ENCODE peak calls at places on chromosomes 6 and 20, in seven cellular contexts. W is CD8-positive, alpha-beta T cell; S is SJCRH30; F is GM23338; O is neural progenitor cell; U is kidney; G is brain microvascular endothelial cell. I is an unnamed sample.
A peak's percentile ranks its signal among the peaks of the same experiment; 100 is the strongest.

GRCh38 chr6:80605165-80605989 is 498.9 kb downstream of the BCKDHB start:
- DNase-seq in S (peak; percentile 66), W (no peak), U (no peak), F (peak; percentile 74), O (peak; percentile 55), G (peak; percentile 64), I (no peak)

GRCh38 chr6:41676406-41676805 is 38.1 kb downstream of the MDFI start:
- DNase-seq in U (no peak), S (no peak), F (no peak), W (no peak), O (no peak), G (no peak), I (no peak)

GRCh38 chr20:37411408-37412306 is 65.7 kb downstream of the SRC start:
- DNase-seq in U (no peak), F (peak; percentile 66), G (no peak), O (peak; percentile 56), S (peak; percentile 57), W (no peak), I (no peak)

GRCh38 chr6:152233547-152234320 is 403.4 kb downstream of the SYNE1 start:
- DNase-seq in S (no peak), O (no peak), U (no peak), G (no peak), F (no peak), W (no peak), I (no peak)

GRCh38 chr20:44805991-44806729 is 4.2 kb downstream of the RIMS4 start:
- DNase-seq in S (peak; percentile 95), F (peak; percentile 93), G (no peak), O (peak; percentile 94), W (no peak), U (no peak), I (peak; percentile 48)

GRCh38 chr6:624979-625378 is 31.9 kb downstream of the HUS1B start:
- DNase-seq in U (no peak), W (no peak), S (peak; percentile 40), G (peak; percentile 19), O (peak; percentile 36), F (peak; percentile 57), I (no peak)

GRCh38 chr6:30613251-30614043 is 3.6 kb downstream of the PPP1R10 start:
- DNase-seq in W (no peak), S (no peak), O (no peak), G (no peak), U (no peak), F (no peak), I (no peak)

GRCh38 chr6:140371360-140371870 is 997.0 kb upstream of the CITED2 start:
- DNase-seq in S (no peak), O (no peak), G (no peak), W (no peak), F (no peak), U (no peak), I (no peak)

GRCh38 chr6:109379706-109380105 is 2.6 kb downstream of the CD164 start:
- DNase-seq in W (no peak), F (no peak), U (no peak), G (peak; percentile 29), O (no peak), S (no peak), I (no peak)

GRCh38 chr6:146785001-146785585 is 186.3 kb downstream of the ADGB start:
- DNase-seq in S (peak; percentile 79), W (no peak), F (peak; percentile 85), U (no peak), O (peak; percentile 78), G (peak; percentile 53), I (peak; percentile 37)

GRCh38 chr6:38498085-38498484 is 141.6 kb downstream of the BTBD9 start:
- DNase-seq in U (no peak), O (no peak), S (no peak), G (no peak), F (no peak), W (no peak), I (no peak)

GRCh38 chr6:43070028-43070632 is 6.0 kb upstream of the PTK7 start:
- DNase-seq in W (no peak), O (peak; percentile 76), U (no peak), S (peak; percentile 72), G (no peak), F (peak; percentile 90), I (peak; percentile 55)

GRCh38 chr6:40551966-40552365 is 35.2 kb downstream of the LRFN2 start:
- DNase-seq in U (no peak), S (no peak), G (no peak), O (no peak), W (no peak), F (peak; percentile 20), I (no peak)

GRCh38 chr20:63006611-63007471 is at the start of gene BHLHE23:
- DNase-seq in F (peak; percentile 85), O (peak; percentile 88), G (no peak), S (no peak), W (no peak), U (peak; percentile 61), I (peak; percentile 93)

GRCh38 chr20:46021361-46022359 is 7.4 kb upstream of the SLC12A5 start:
- DNase-seq in O (peak; percentile 96), U (peak; percentile 82), F (peak; percentile 97), S (peak; percentile 91), W (peak; percentile 56), G (no peak), I (peak; percentile 94)

GRCh38 chr6:14270925-14271791 is 153.6 kb downstream of the CD83 start:
- DNase-seq in U (peak; percentile 91), G (peak; percentile 85), W (peak; percentile 59), F (no peak), O (no peak), S (peak; percentile 8), I (no peak)

GRCh38 chr20:42277203-42277602 is 659.0 kb upstream of the CHD6 start:
- DNase-seq in S (no peak), O (peak; percentile 31), U (no peak), G (no peak), F (no peak), W (no peak), I (no peak)

GRCh38 chr20:62766716-62767115 is 29.6 kb upstream of the MRGBP start:
- DNase-seq in G (no peak), F (no peak), O (no peak), S (peak; percentile 46), W (no peak), U (peak; percentile 82), I (no peak)

GRCh38 chr20:58103961-58104360 is 124.5 kb downstream of the ANKRD60 start:
- DNase-seq in O (no peak), F (no peak), G (no peak), U (no peak), S (no peak), W (no peak), I (no peak)

GRCh38 chr6:12845224-12846004 is 128.8 kb downstream of the PHACTR1 start:
- DNase-seq in W (no peak), U (no peak), O (no peak), G (no peak), F (peak; percentile 30), S (no peak), I (no peak)

GRCh38 chr6:12848969-12849368 is 132.4 kb downstream of the PHACTR1 start:
- DNase-seq in O (peak; percentile 40), U (no peak), F (no peak), S (no peak), W (no peak), G (no peak), I (no peak)

GRCh38 chr6:12849420-12850200 is 133.0 kb downstream of the PHACTR1 start:
- DNase-seq in U (no peak), S (no peak), G (peak; percentile 9), O (no peak), W (no peak), F (no peak), I (no peak)

DNA sequence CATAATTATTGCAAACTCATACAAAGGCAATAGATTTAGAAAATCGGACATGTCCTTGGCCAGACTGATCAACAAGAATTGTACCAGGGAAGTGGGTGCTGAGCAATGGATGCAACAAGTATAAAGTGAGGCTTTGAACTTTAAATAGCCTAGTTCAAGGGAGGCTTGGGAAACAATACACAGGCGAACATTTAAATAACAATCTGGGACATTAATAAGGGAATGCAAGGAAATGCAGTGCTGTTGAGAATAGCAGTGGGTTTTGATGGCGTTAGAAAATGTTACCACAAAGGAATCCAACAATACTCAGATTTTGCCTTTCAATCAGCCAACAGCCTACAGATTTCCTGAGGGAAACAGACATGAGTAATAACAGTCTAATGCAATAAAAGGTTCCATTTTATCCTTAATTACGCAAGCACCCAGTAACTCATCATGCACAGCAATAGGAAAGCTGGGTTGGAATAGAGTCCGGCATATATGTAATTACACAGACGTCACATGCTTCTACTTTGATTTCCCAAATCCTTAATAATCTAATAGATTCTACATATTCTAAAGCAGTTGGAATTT is 134.6 kb downstream of the PHACTR1 start:
- DNase-seq in W (no peak), S (no peak), G (no peak), F (peak; percentile 54), U (no peak), O (no peak), I (no peak)
- H3K4me3 ChIP-seq in W (no peak overlapping the region), S (no peak overlapping the region), G (no peak overlapping the region), F (no peak overlapping the region), U (no peak overlapping the region), O (no peak overlapping the region), I (no peak overlapping the region)

GRCh38 chr6:135265278-135265677 is 84.2 kb downstream of the MYB start:
- DNase-seq in U (no peak), O (no peak), F (no peak), G (no peak), S (no peak), W (no peak), I (no peak)
- H3K27ac ChIP-seq in U (no peak overlapping the region), O (no peak overlapping the region), F (no peak overlapping the region), G (no peak overlapping the region), S (no peak overlapping the region), W (no peak overlapping the region), I (no peak overlapping the region)

DNA sequence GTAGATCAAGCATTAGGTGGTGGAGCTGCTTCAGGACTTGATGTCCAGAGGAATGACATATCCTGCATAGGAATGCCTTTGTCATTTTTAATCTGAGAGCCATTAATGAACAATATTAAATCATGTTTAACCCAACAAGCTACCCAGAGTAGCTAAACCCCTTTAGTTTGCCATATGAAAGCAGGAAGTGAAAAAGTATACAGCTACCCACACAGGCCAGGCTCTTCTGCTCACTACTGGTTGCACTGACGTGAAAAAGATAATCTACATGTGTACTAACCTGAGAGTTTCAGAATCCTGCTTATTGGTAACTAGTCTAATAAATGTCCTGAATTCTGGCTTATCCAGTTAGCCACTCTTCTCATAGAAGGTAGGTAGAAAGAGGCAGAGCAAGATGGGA is 19.9 kb downstream of the GLYATL3 start:
- DNase-seq in F (no peak), W (no peak), G (no peak), U (no peak), O (no peak), S (no peak), I (no peak)
- H3K36me3 ChIP-seq in F (no peaks in the 10 kb centered on the region), W (no peaks in the 10 kb centered on the region), G (no peaks in the 10 kb centered on the region), U (no peaks in the 10 kb centered on the region), O (no peaks in the 10 kb centered on the region), S (no peaks in the 10 kb centered on the region), I (no peaks in the 10 kb centered on the region)

GRCh38 chr6:25122622-25123237 is 156.4 kb upstream of the CARMIL1 start:
- DNase-seq in F (no peak), W (no peak), O (no peak), G (no peak), U (no peak), S (peak; percentile 3), I (no peak)

GRCh38 chr6:25124216-25124615 is 155.0 kb upstream of the CARMIL1 start:
- DNase-seq in U (no peak), F (no peak), S (no peak), W (no peak), O (no peak), G (no peak), I (no peak)

GRCh38 chr6:25122001-25122400 is 157.2 kb upstream of the CARMIL1 start:
- DNase-seq in G (peak; percentile 34), W (no peak), S (peak; percentile 54), U (peak; percentile 73), O (no peak), F (no peak), I (no peak)

GRCh38 chr6:25127433-25127832 is 151.7 kb upstream of the CARMIL1 start:
- DNase-seq in S (no peak), W (no peak), F (no peak), O (no peak), G (no peak), U (no peak), I (no peak)

GRCh38 chr6:25125736-25126135 is 153.4 kb upstream of the CARMIL1 start:
- DNase-seq in G (no peak), S (no peak), U (no peak), O (no peak), F (no peak), W (no peak), I (no peak)
- H3K4me3 ChIP-seq in G (no peak overlapping the region), S (no peak overlapping the region), U (no peak overlapping the region), O (no peak overlapping the region), F (no peak overlapping the region), W (no peak overlapping the region), I (no peak overlapping the region)

I was measured in WERI-Rb-1.